ENCODE peak calls at places on chromosomes 4 and X, in seven cellular contexts. J is hypothalamus, O is fibroblast of lung, Y is IMR-90, M is stomach, H is thoracic aorta, C is RWPE1. X is an unnamed sample.

GRCh38 chr4:175325230-175325629 is 407.1 kb downstream of the ADAM29 start:
- DNase-seq in J (no peak), O (no peak), Y (peak; percentile 8), M (no peak), H (no peak), C (no peak), X (no peak)

GRCh38 chrX:10169180-10169579 is 12.4 kb downstream of the CLCN4 start:
- DNase-seq in J (no peak), O (no peak), Y (no peak), M (no peak), H (no peak), C (no peak), X (no peak)

GRCh38 chr4:38715076-38715475 is 51.1 kb downstream of the KLF3 start:
- DNase-seq in J (no peak), O (no peak), Y (no peak), M (no peak), H (no peak), C (no peak), X (no peak)

GRCh38 chr4:105620640-105621323 is 68.4 kb downstream of the ARHGEF38 start:
- DNase-seq in J (no peak), O (peak; percentile 83), Y (peak; percentile 57), M (no peak), H (no peak), C (peak; percentile 68), X (peak; percentile 11)

GRCh38 chrX:115260330-115260729 is 26.4 kb upstream of the LRCH2 start:
- DNase-seq in J (no peak), O (peak; percentile 15), Y (peak; percentile 60), M (no peak), H (no peak), C (no peak), X (no peak)

GRCh38 chr4:55116450-55116849 is 8.9 kb downstream of the KDR start:
- DNase-seq in J (no peak), O (no peak), Y (no peak), M (no peak), H (no peak), C (no peak), X (no peak)

GRCh38 chr4:122456228-122457106 is at the start of gene IL2:
- DNase-seq in J (no peak), O (no peak), Y (no peak), M (no peak), H (no peak), C (no peak), X (no peak)

GRCh38 chrX:97367149-97367548 is 483.4 kb downstream of the RPA4 start:
- DNase-seq in J (no peak), O (peak; percentile 72), Y (peak; percentile 67), M (no peak), H (no peak), C (no peak), X (no peak)

GRCh38 chrX:88136328-88136727 is 610.7 kb upstream of the CPXCR1 start:
- DNase-seq in J (no peak), O (no peak), Y (no peak), M (no peak), H (no peak), C (no peak), X (no peak)

X was measured in thyroid gland.